ENCODE peak calls at places on chromosomes 7 and 10, in seven cellular contexts. A is IMR-90, R is thoracic aorta, E is brain microvascular endothelial cell, I is stomach, M is adrenal gland, F is pancreas. U is an unnamed sample.

GRCh38 chr7:80918909-80919721 is at the start of gene SEMA3C:
- DNase-seq in E (peak), I (peak), R (peak), M (peak), A (peak), F (peak), U (peak)

GRCh38 chr10:53269482-53269881 is 496.9 kb upstream of the MBL2 start:
- DNase-seq in A (no peak), R (no peak), I (no peak), F (no peak), E (no peak), M (no peak), U (no peak)

GRCh38 chr7:139339698-139340036 is 1.5 kb upstream of the FMC1 start:
- DNase-seq in A (no peak), R (no peak), I (no peak), M (no peak), F (no peak), E (no peak), U (no peak)

GRCh38 chr7:46848944-46849343 is 733.0 kb downstream of the TNS3 start:
- DNase-seq in M (no peak), F (no peak), A (peak), R (no peak), E (no peak), I (no peak), U (no peak)

GRCh38 chr10:104678658-104679057 is 37.6 kb downstream of the SORCS3 start:
- DNase-seq in I (no peak), M (no peak), R (no peak), F (no peak), E (no peak), A (no peak), U (no peak)

GRCh38 chr10:44854693-44855350 is 56.3 kb upstream of the TMEM72 start:
- DNase-seq in I (no peak), R (no peak), M (no peak), A (no peak), E (no peak), F (no peak), U (no peak)

GRCh38 chr10:18473424-18474110 is 177.8 kb downstream of the NSUN6 start:
- DNase-seq in E (peak), M (peak), A (peak), I (no peak), R (peak), F (no peak), U (no peak)

GRCh38 chr7:92880212-92881090 is 44.1 kb upstream of the CDK6 start:
- DNase-seq in E (no peak), M (peak), F (peak), R (no peak), A (no peak), I (no peak), U (no peak)

GRCh38 chr10:15254808-15255655 is 86.5 kb upstream of the NMT2 start:
- DNase-seq in E (no peak), I (peak), F (no peak), R (no peak), M (no peak), A (no peak), U (no peak)

GRCh38 chr10:19572056-19572455 is 244.2 kb upstream of the PLXDC2 start:
- DNase-seq in A (no peak), R (no peak), E (no peak), I (no peak), M (no peak), F (no peak), U (no peak)

GRCh38 chr7:1468899-1469298 is 9.6 kb upstream of the MICALL2 start:
- DNase-seq in E (no peak), F (no peak), I (no peak), M (no peak), A (no peak), R (no peak), U (no peak)

GRCh38 chr7:152140067-152140466 is 114.6 kb downstream of the GALNT11 start:
- DNase-seq in E (no peak), M (no peak), A (no peak), R (no peak), F (no peak), I (no peak), U (no peak)

GRCh38 chr10:96047004-96047649 is 3.7 kb downstream of the CCNJ start:
- DNase-seq in A (no peak), I (no peak), E (no peak), F (no peak), R (no peak), M (no peak), U (no peak)

GRCh38 chr7:41834805-41835694 is 132.2 kb upstream of the INHBA start:
- DNase-seq in F (no peak), A (peak), I (no peak), E (peak), M (no peak), R (no peak), U (no peak)

GRCh38 chr10:124481717-124482116 is 20.1 kb downstream of the LHPP start:
- DNase-seq in R (no peak), M (no peak), E (no peak), I (no peak), A (no peak), F (no peak), U (no peak)

GRCh38 chr7:112205348-112206237 is 606 bp downstream of the DOCK4 start:
- DNase-seq in E (peak), M (peak), I (peak), A (peak), F (peak), R (no peak), U (peak)

GRCh38 chr7:17548014-17548653 is 249.7 kb downstream of the AHR start:
- DNase-seq in E (no peak), R (no peak), I (no peak), F (no peak), M (no peak), A (no peak), U (no peak)

GRCh38 chr7:14407246-14408015 is 418.0 kb upstream of the ETV1 start:
- DNase-seq in E (no peak), R (no peak), I (no peak), M (no peak), F (no peak), A (no peak), U (no peak)

GRCh38 chr7:140723002-140723401 is 26.5 kb downstream of the NDUFB2 start:
- DNase-seq in R (no peak), A (no peak), E (no peak), I (no peak), M (no peak), F (no peak), U (no peak)

GRCh38 chr10:110629680-110630191 is 14.4 kb upstream of the RBM20 start:
- DNase-seq in R (no peak), F (no peak), I (no peak), E (peak), M (no peak), A (peak), U (peak)

GRCh38 chr7:122758501-122758900 is 55.8 kb upstream of the RNF148 start:
- DNase-seq in A (no peak), M (no peak), R (no peak), I (no peak), F (no peak), E (no peak), U (no peak)

GRCh38 chr7:139075871-139076686 is 33.4 kb downstream of the ZC3HAV1 start:
- DNase-seq in F (no peak), I (no peak), E (no peak), A (no peak), M (no peak), R (no peak), U (no peak)

GRCh38 chr10:77857272-77857671 is 69.3 kb downstream of the DLG5 start:
- DNase-seq in E (no peak), A (no peak), I (peak), M (peak), F (no peak), R (no peak), U (peak)

GRCh38 chr10:3951993-3952392 is 167.0 kb upstream of the KLF6 start:
- DNase-seq in E (no peak), R (peak), M (no peak), A (no peak), F (no peak), I (peak), U (no peak)

GRCh38 chr10:35465601-35466140 is 129.4 kb downstream of the CCNY start:
- DNase-seq in A (no peak), E (no peak), R (no peak), I (no peak), M (no peak), F (no peak), U (no peak)

GRCh38 chr10:31242902-31243301 is 76.1 kb upstream of the ZEB1 start:
- DNase-seq in M (no peak), R (no peak), I (no peak), A (peak), E (peak), F (no peak), U (peak)

GRCh38 chr7:105890290-105890997 is 14.0 kb upstream of the ATXN7L1 start:
- DNase-seq in F (no peak), M (no peak), A (peak), E (peak), R (no peak), I (no peak), U (peak)

GRCh38 chr10:15321431-15322321 is 49.4 kb downstream of the FAM171A1 start:
- DNase-seq in F (no peak), A (peak), E (peak), R (no peak), I (no peak), M (no peak), U (no peak)

GRCh38 chr7:139526578-139527544 is 3.4 kb downstream of the CLEC2L start:
- DNase-seq in A (peak), E (peak), M (no peak), R (no peak), I (no peak), F (no peak), U (no peak)

GRCh38 chr10:120480065-120480600 is 23.1 kb downstream of the PLPP4 start:
- DNase-seq in A (no peak), M (no peak), F (no peak), I (no peak), E (no peak), R (no peak), U (no peak)

GRCh38 chr7:80790877-80791276 is 128.0 kb downstream of the SEMA3C start:
- DNase-seq in I (no peak), R (no peak), F (no peak), E (no peak), M (no peak), A (no peak), U (no peak)

GRCh38 chr10:13503745-13504463 is 24.9 kb downstream of the BEND7 start:
- DNase-seq in A (peak), E (peak), F (no peak), M (no peak), I (no peak), R (no peak), U (peak)

GRCh38 chr7:20199015-20199737 is 18.0 kb downstream of the MACC1 start:
- DNase-seq in I (peak), A (peak), R (no peak), E (peak), M (no peak), F (no peak), U (peak)

GRCh38 chr10:20858292-20859124 is 38.6 kb downstream of the NEBL start:
- DNase-seq in M (no peak), A (peak), F (no peak), R (no peak), I (no peak), E (no peak), U (peak)

GRCh38 chr7:5143106-5143505 is 46.9 kb upstream of the WIPI2 start:
- DNase-seq in R (no peak), A (no peak), M (no peak), E (no peak), I (no peak), F (no peak), U (no peak)

GRCh38 chr7:68362745-68363518 is 1235.3 kb upstream of the AUTS2 start:
- DNase-seq in E (no peak), R (no peak), I (no peak), M (no peak), A (no peak), F (no peak), U (no peak)

GRCh38 chr7:71511361-71511807 is 379.4 kb downstream of the GALNT17 start:
- DNase-seq in R (no peak), F (no peak), I (no peak), A (no peak), E (no peak), M (no peak), U (no peak)
- TF ChIP-seq CTCF in R (no peak), F (no peak), I (no peak), A (no peak), E (no peak), M (no peak), U (no peak)

GRCh38 chr10:123158682-123159081 is 4.5 kb downstream of the BUB3 start:
- DNase-seq in I (no peak), F (no peak), R (no peak), A (no peak), E (no peak), M (no peak), U (no peak)
- H3K27ac ChIP-seq in I (no peak), F (no peak), R (no peak), A (no peak), E (no peak), M (no peak), U (no peak)

DNA sequence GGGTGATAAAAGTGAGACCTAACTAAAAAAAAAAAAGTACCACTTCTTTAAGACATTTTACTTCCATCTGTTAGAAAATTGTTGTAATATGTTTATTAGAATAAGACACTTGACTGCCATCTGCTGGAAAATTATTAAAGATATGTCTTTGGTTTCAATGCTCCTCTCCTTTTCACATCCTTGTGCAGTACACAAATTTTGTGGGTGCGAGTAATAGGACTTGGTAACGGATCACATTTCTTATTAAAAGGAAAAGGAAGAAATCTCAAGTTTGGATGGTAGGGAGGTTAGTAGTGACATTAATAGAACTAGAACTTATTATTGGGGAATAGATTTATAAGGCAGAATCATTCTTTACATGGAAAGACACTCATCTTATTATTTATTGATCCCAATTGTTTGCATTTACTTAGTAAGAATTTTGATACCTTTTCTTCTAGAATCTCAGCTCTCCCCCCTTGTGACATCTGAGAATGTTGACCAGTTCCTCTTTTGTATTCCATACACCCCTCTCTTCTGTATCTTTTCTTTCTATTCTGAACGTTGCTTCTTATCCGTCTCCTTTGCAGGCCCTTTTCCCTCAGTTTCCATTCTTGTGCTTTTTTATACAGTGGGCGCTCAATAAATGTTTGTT is 43.0 kb upstream of the RPA3 start:
- DNase-seq in R (no peak), I (no peak), E (no peak), M (no peak), A (peak), F (no peak), U (peak)
- TF ChIP-seq CTCF in R (peak), I (peak), E (peak), M (peak), A (peak), F (no peak), U (peak)

GRCh38 chr10:71213761-71214440 is 1.5 kb downstream of the UNC5B start:
- DNase-seq in M (no peak), F (peak), I (no peak), E (peak), R (no peak), A (peak), U (peak)
- H3K27ac ChIP-seq in M (peak), F (no peak), I (peak), E (no peak), R (no peak), A (peak), U (peak)

GRCh38 chr7:114426824-114427223 is 12.2 kb downstream of the FOXP2 start:
- DNase-seq in M (no peak), E (peak), R (no peak), I (no peak), A (peak), F (no peak), U (no peak)
- TF ChIP-seq CTCF in M (no peak), E (peak), R (no peak), I (peak), A (peak), F (no peak), U (peak)

DNA sequence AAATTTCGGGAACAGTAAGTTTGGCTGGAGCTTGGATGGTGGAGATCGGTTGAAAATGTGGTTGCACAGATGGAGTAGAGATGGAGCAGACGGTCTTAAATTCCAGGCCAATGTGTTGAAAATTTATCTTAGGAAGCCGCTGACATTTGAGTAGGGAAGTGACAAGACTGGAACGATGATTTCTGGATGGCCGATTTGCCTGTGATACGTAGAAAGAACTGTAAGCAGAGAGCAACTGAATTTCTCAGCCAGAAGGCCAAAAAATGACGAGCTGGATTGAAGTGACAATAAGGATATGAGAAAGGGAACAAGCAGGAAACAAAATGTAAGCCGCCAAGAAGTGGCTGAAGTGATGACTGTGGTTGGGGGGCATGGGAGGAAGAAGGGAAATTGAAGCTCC is 690 bp upstream of the ARMC3 start:
- DNase-seq in A (no peak), M (no peak), R (no peak), F (no peak), I (no peak), E (no peak), U (no peak)
- H3K27ac ChIP-seq in A (no peak), M (no peak), R (no peak), F (no peak), I (no peak), E (no peak), U (no peak)

GRCh38 chr7:25180946-25181345 is 47.3 kb downstream of the NPVF start:
- DNase-seq in F (no peak), M (no peak), I (no peak), R (no peak), A (no peak), E (no peak), U (no peak)
- TF ChIP-seq CTCF in F (no peak), M (no peak), I (no peak), R (no peak), A (no peak), E (peak), U (no peak)

GRCh38 chr10:92123031-92123450 is 167.8 kb downstream of the CPEB3 start:
- DNase-seq in R (no peak), A (no peak), F (no peak), E (no peak), I (peak), M (no peak), U (peak)
- H3K27ac ChIP-seq in R (peak), A (no peak), F (peak), E (no peak), I (peak), M (peak), U (no peak)

DNA sequence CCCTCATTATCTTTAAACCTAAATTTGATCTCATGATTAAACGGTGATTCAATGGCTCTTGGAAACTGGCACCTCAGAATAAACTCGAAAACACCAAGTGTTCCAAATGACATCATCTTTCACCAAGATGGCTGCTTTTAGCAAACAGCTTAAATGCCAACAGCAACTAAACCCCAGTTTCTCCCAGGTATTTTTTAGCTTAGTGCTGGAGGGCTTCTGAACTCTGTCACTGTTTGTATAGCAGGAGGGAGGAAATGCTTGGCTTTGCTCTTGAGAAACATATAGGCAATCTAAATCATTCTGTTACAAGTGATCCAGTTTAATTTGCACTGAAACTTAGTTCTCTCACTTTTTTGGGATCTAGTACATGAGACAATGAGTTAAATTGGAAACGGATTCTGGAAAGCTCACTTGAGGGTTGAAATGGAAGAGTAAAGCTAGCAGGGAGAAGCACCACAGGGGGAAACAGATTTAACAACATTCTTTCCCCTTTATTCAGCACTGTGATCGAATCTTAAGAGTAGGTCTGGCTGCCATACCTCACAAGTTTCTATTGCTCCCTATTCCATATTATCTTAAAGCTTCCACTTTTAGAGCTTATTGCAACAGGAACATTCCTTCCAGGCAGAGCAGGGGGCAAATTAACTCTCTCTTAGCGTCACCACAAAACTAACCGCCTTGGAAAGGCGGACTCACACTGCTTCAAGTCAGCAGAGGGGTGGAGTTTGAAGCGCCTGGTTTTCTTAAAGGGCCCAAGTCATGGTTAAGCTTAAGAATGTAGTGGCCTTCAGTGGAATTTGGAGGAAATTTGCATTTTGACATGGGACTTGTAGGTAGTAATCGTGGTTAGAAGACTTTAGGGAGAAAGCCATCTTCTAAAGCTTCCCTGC is 1.8 kb upstream of the CCDC6 start:
- DNase-seq in A (peak), R (peak), F (no peak), M (peak), E (peak), I (peak), U (no peak)
- TF ChIP-seq CTCF in A (no peak), R (no peak), F (no peak), M (no peak), E (no peak), I (no peak), U (no peak)